ENCODE peak calls at places on chromosomes 1 and 21, in nine cellular contexts. R, A, K, C, J, V, I, Z and W are unnamed samples.

GRCh38 chr21:37220433-37220980 is 46.6 kb downstream of the VPS26C start:
- DNase-seq in J (no peak), Z (peak), I (peak), V (peak), A (peak), K (no peak), C (peak), R (no peak), W (peak)

GRCh38 chr1:54474500-54475235 is 68.5 kb upstream of the SSBP3 start:
- DNase-seq in V (no peak), Z (peak), A (no peak), J (peak), I (no peak), R (no peak), K (no peak), C (peak), W (peak)

GRCh38 chr1:204268101-204268500 is 54.3 kb upstream of the GOLT1A start:
- DNase-seq in K (no peak), I (no peak), A (no peak), R (no peak), V (no peak), J (no peak), C (no peak), Z (no peak), W (no peak)

GRCh38 chr1:38488162-38488898 is 371.2 kb downstream of the RRAGC start:
- DNase-seq in Z (no peak), R (no peak), K (no peak), C (no peak), J (no peak), I (no peak), V (no peak), A (no peak), W (no peak)

GRCh38 chr1:228984107-228984506 is 248.8 kb downstream of the RHOU start:
- DNase-seq in A (no peak), J (no peak), R (no peak), I (no peak), K (no peak), Z (no peak), C (no peak), V (no peak), W (peak)

GRCh38 chr1:158212315-158212714 is 31.6 kb downstream of the CD1D start:
- DNase-seq in K (no peak), Z (no peak), J (no peak), V (no peak), C (no peak), R (no peak), A (no peak), I (no peak), W (no peak)

GRCh38 chr21:39003982-39004775 is 179.1 kb downstream of the PSMG1 start:
- DNase-seq in A (peak), K (no peak), R (peak), J (no peak), Z (no peak), I (no peak), V (no peak), C (peak), W (peak)

GRCh38 chr1:2232255-2232915 is 4.3 kb downstream of the SKI start:
- DNase-seq in C (no peak), A (no peak), J (no peak), R (no peak), I (no peak), V (peak), K (no peak), Z (no peak), W (peak)

GRCh38 chr1:86421601-86422280 is 2.2 kb upstream of the CLCA2 start:
- DNase-seq in V (peak), Z (no peak), I (no peak), C (no peak), K (no peak), J (no peak), A (no peak), R (no peak), W (no peak)

GRCh38 chr1:7247683-7248401 is 462.6 kb downstream of the CAMTA1 start:
- DNase-seq in I (no peak), K (no peak), R (no peak), V (no peak), Z (no peak), A (no peak), J (no peak), C (no peak), W (no peak)

GRCh38 chr1:236663934-236664333 is 22.4 kb upstream of the ACTN2 start:
- DNase-seq in C (no peak), I (no peak), A (peak), V (peak), K (no peak), R (no peak), Z (no peak), J (no peak), W (no peak)

GRCh38 chr1:161082996-161083742 is 6.2 kb downstream of the NECTIN4 start:
- DNase-seq in C (no peak), I (no peak), K (no peak), J (no peak), Z (no peak), V (peak), R (peak), A (peak), W (peak)

GRCh38 chr1:169163059-169163458 is 56.6 kb downstream of the ATP1B1 start:
- DNase-seq in I (no peak), C (no peak), Z (no peak), V (no peak), R (no peak), J (no peak), K (no peak), A (peak), W (no peak)

GRCh38 chr1:213409971-213410370 is 358.9 kb downstream of the RPS6KC1 start:
- DNase-seq in Z (no peak), I (no peak), A (no peak), J (no peak), V (no peak), R (no peak), K (no peak), C (no peak), W (no peak)